ENCODE peak calls at places on chromosomes 3 and 15, in four cellular contexts. B is K562, C is HepG2, H is H1. J is an unnamed sample.

GRCh38 chr3:81886081-81886480 is 124.6 kb upstream of the GBE1 start:
- DNase-seq in B (no peak), C (no peak), H (no peak), J (no peak)

GRCh38 chr15:40252438-40253178 is 13.7 kb downstream of the PAK6 start:
- DNase-seq in B (no peak), C (no peak), H (peak), J (no peak)

GRCh38 chr3:97872209-97873042 is 50.6 kb downstream of the CRYBG3 start:
- DNase-seq in B (no peak), C (no peak), H (no peak), J (no peak)

GRCh38 chr3:116051586-116051985 is 393.7 kb downstream of the LSAMP start:
- DNase-seq in B (no peak), C (no peak), H (no peak), J (no peak)

GRCh38 chr15:51191072-51191665 is 96.5 kb upstream of the TNFAIP8L3 start:
- DNase-seq in B (no peak), C (no peak), H (no peak), J (no peak)

GRCh38 chr3:100880845-100881244 is 112.4 kb downstream of the ABI3BP start:
- DNase-seq in B (no peak), C (no peak), H (no peak), J (no peak)

GRCh38 chr15:63601727-63602185 is 4.6 kb downstream of the FBXL22 start:
- DNase-seq in B (no peak), C (no peak), H (no peak), J (no peak)

GRCh38 chr15:70479785-70480184 is 283.6 kb downstream of the UACA start:
- DNase-seq in B (no peak), C (no peak), H (no peak), J (no peak)

GRCh38 chr3:36903119-36903882 is 41.6 kb downstream of the TRANK1 start:
- DNase-seq in B (no peak), C (no peak), H (peak), J (no peak)

GRCh38 chr15:31440754-31441298 is 114.2 kb downstream of the KLF13 start:
- DNase-seq in B (no peak), C (no peak), H (no peak), J (no peak)

GRCh38 chr15:31437686-31438085 is 111.1 kb downstream of the KLF13 start:
- DNase-seq in B (no peak), C (no peak), H (no peak), J (no peak)

GRCh38 chr15:31442203-31443090 is 115.8 kb downstream of the KLF13 start:
- DNase-seq in B (peak), C (no peak), H (no peak), J (peak)

GRCh38 chr15:31438601-31439265 is 112.1 kb downstream of the KLF13 start:
- DNase-seq in B (no peak), C (no peak), H (no peak), J (no peak)

GRCh38 chr15:31439328-31439727 is 112.7 kb downstream of the KLF13 start:
- DNase-seq in B (peak), C (peak), H (peak), J (peak)
- TF ChIP-seq JUN in B (no peak), C (no peak), H (no peak), J (no peak)

DNA sequence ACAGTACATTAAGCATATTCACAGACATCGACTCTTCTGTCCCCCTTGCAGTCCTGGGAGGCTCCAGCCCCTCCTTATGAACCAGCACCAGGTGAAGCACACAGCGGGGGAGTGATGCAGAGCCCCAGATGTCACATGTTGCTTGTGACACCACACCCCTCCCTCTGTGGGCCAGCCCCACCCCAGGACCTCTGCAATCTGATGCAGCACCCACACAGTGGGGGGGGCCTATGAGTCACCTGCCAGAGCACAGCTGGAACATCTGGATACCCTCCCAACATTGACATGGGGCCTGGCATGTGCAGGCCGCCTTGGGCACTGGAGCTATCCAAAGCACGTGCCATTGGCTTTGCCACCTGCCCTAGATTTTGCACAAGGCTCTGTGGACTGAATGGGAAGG is 70.5 kb downstream of the FEM1B start:
- DNase-seq in B (peak), C (no peak), H (no peak), J (no peak)
- TF ChIP-seq RFX5 in B (no peak), C (no peak), H (no peak), J (no peak)

GRCh38 chr3:151467069-151467468 is 6.2 kb upstream of the IGSF10 start:
- DNase-seq in B (no peak), C (no peak), H (no peak), J (no peak)

GRCh38 chr3:151468284-151468917 is 7.5 kb upstream of the IGSF10 start:
- DNase-seq in B (peak), C (peak), H (peak), J (peak)
- TF ChIP-seq JUN in B (no peak), C (no peak), H (no peak), J (no peak)

DNA sequence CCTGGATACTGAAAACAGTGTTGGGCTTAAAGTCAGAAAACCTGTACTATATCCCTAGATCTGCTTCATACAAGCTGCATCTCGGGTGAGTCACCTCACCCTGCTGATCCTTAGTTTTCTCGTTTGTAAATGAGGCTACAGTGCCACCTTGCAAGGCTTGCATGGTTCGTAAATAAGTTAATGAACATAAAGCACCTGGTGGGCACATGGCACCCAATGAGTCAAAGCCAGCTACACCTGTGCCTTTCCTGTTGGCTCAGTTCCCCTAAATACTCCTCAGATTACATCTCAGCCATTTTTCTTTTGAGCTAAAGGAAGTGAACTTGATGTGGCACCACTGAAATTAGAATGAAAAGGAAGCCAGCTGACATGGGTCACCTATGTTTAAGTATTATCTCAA is 26.5 kb downstream of the RTP1 start:
- DNase-seq in B (no peak), C (no peak), H (no peak), J (no peak)
- TF ChIP-seq RFX5 in B (no peak), C (no peak), H (no peak), J (no peak)

GRCh38 chr3:193897288-193897687 is 238.7 kb upstream of the HES1 start:
- DNase-seq in B (peak), C (no peak), H (no peak), J (no peak)
- TF ChIP-seq JUN in B (no peak), C (no peak), H (no peak), J (no peak)

GRCh38 chr15:100818927-100819326 is 60.7 kb upstream of the ALDH1A3 start:
- DNase-seq in B (no peak), C (no peak), H (no peak), J (peak)

GRCh38 chr15:100821327-100821726 is 58.3 kb upstream of the ALDH1A3 start:
- DNase-seq in B (no peak), C (no peak), H (no peak), J (no peak)

GRCh38 chr15:100829457-100829856 is 50.2 kb upstream of the ALDH1A3 start:
- DNase-seq in B (no peak), C (no peak), H (no peak), J (no peak)

DNA sequence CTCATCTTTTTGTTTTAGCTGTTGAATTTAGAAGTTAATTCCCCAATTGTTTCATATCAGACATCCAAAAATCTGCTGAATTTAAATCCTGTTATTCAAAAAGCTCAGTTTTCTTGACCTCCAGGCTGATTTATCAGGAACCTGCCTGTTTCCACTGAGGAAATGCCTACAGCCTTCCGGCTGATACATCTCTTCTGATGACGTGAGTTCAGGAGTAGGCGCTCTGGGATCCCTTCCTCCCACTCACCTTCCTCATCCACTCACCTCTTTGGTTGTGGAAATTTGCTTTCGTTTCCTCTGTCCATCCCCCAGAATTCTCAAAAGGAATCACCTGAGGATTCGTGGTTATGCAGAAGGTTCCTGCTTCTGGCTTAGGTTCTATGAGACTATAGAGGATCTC is 55.4 kb upstream of the ALDH1A3 start:
- DNase-seq in B (no peak), C (no peak), H (no peak), J (no peak)
- TF ChIP-seq RFX5 in B (no peak), C (no peak), H (no peak), J (no peak)

J was measured in A549.